ENCODE peak calls at places on chromosomes 16 and 17, in six cellular contexts. P is heart left ventricle, Y is cardiac fibroblast, A is endodermal cell, E is heart right ventricle, M is left ventricle myocardium inferior. H is an unnamed sample.

GRCh38 chr17:80036715-80037477 is 454 bp downstream of the CCDC40 start:
- DNase-seq in A (peak), P (no peak), Y (peak), E (no peak), M (no peak), H (no peak)

GRCh38 chr16:4244881-4245280 is 3.0 kb upstream of the SRL start:
- DNase-seq in M (no peak), Y (no peak), A (peak), P (no peak), E (no peak), H (no peak)

GRCh38 chr17:62892870-62893338 is 73.1 kb upstream of the TANC2 start:
- DNase-seq in Y (peak), E (no peak), M (peak), A (peak), P (no peak), H (peak)

GRCh38 chr17:21089933-21090888 is 36.6 kb upstream of the DHRS7B start:
- DNase-seq in P (no peak), A (no peak), E (no peak), Y (no peak), M (no peak), H (no peak)

GRCh38 chr16:5449901-5450300 is 352.3 kb upstream of the EEF2KMT start:
- DNase-seq in E (no peak), Y (no peak), P (no peak), M (no peak), A (no peak), H (no peak)

GRCh38 chr17:42275527-42276358 is 448 bp downstream of the STAT5B start:
- DNase-seq in A (peak), P (no peak), M (no peak), Y (peak), E (no peak), H (no peak)

GRCh38 chr16:66085651-66086050 is 280.8 kb upstream of the CDH5 start:
- DNase-seq in P (no peak), E (no peak), A (no peak), M (no peak), Y (no peak), H (no peak)

GRCh38 chr17:17067277-17067676 is 25.0 kb downstream of the MPRIP start:
- DNase-seq in E (no peak), P (no peak), M (no peak), Y (peak), A (no peak), H (no peak)

GRCh38 chr17:48603959-48604769 is 622 bp downstream of the HOXB6 start:
- DNase-seq in A (peak), Y (no peak), P (no peak), M (no peak), E (no peak), H (no peak)

GRCh38 chr17:76585649-76586593 is at the start of gene ST6GALNAC2:
- DNase-seq in P (peak), A (peak), M (peak), E (peak), Y (peak), H (peak)

GRCh38 chr17:48181653-48182052 is 74.1 kb downstream of the SNX11 start:
- DNase-seq in A (peak), M (no peak), E (no peak), Y (peak), P (no peak), H (no peak)

GRCh38 chr17:64448665-64449512 is at the start of gene MILR1:
- DNase-seq in E (no peak), P (no peak), Y (peak), M (no peak), A (no peak), H (no peak)

GRCh38 chr16:1687427-1688316 is 9.6 kb downstream of the JPT2 start:
- DNase-seq in E (no peak), M (no peak), P (no peak), Y (no peak), A (no peak), H (no peak)

GRCh38 chr16:22386976-22387375 is 12.6 kb upstream of the CDR2 start:
- DNase-seq in E (no peak), P (no peak), A (no peak), M (no peak), Y (peak), H (peak)

GRCh38 chr17:17044846-17045561 is 2.7 kb downstream of the MPRIP start:
- DNase-seq in M (no peak), P (no peak), Y (peak), E (no peak), A (peak), H (no peak)

GRCh38 chr17:6599364-6599763 is 41.1 kb downstream of the KIAA0753 start:
- DNase-seq in M (no peak), A (no peak), E (no peak), P (no peak), Y (no peak), H (no peak)

GRCh38 chr16:88732172-88732960 is 26.1 kb downstream of the CTU2 start:
- DNase-seq in E (no peak), P (no peak), M (no peak), A (no peak), Y (no peak), H (no peak)

GRCh38 chr17:2814499-2815341 is 18.5 kb downstream of the RAP1GAP2 start:
- DNase-seq in A (peak), Y (no peak), M (no peak), P (no peak), E (no peak), H (no peak)

GRCh38 chr16:57758331-57759117 is 23.0 kb downstream of the KATNB1 start:
- DNase-seq in M (no peak), E (no peak), P (peak), Y (no peak), A (no peak), H (no peak)

GRCh38 chr16:29877266-29877961 is 14.4 kb upstream of the CDIPT start:
- DNase-seq in Y (peak), M (no peak), E (no peak), P (no peak), A (peak), H (no peak)

GRCh38 chr17:17350491-17351355 is 47.5 kb downstream of the NT5M start:
- DNase-seq in A (peak), Y (no peak), P (peak), E (no peak), M (no peak), H (no peak)

GRCh38 chr17:76701471-76701967 is 9.2 kb downstream of the MXRA7 start:
- DNase-seq in Y (no peak), E (no peak), A (no peak), P (no peak), M (no peak), H (no peak)

GRCh38 chr16:7513429-7513828 is 180.8 kb downstream of the RBFOX1 start:
- DNase-seq in E (no peak), M (no peak), Y (no peak), A (peak), P (no peak), H (no peak)
- TF ChIP-seq CTCF in E (peak), M (no peak), Y (no peak), A (peak), P (no peak), H (no peak)

DNA sequence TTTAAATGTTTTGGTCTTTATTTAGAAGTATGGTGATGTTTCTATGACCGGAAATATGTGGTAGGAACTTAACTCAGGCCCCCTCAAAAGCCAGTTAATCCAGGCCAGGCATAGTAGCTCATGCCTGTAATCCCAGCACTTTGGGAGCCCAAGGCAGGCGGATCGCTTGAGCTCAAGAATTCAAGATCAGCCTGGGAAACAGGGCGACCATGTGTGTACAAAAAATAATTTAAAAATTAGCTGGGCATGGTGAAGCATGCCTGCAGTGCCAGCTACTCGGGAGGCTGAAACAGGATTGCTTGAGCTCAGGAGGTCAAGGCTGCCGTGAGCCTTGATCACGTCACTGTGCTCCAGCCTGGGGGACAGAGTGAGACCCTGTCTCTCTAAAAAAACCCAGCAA is 10.3 kb downstream of the RSL1D1 start:
- DNase-seq in P (no peak), Y (no peak), A (no peak), E (no peak), M (no peak), H (no peak)
- TF ChIP-seq CTCF in P (no peak), Y (no peak), A (no peak), E (no peak), M (no peak), H (no peak)

DNA sequence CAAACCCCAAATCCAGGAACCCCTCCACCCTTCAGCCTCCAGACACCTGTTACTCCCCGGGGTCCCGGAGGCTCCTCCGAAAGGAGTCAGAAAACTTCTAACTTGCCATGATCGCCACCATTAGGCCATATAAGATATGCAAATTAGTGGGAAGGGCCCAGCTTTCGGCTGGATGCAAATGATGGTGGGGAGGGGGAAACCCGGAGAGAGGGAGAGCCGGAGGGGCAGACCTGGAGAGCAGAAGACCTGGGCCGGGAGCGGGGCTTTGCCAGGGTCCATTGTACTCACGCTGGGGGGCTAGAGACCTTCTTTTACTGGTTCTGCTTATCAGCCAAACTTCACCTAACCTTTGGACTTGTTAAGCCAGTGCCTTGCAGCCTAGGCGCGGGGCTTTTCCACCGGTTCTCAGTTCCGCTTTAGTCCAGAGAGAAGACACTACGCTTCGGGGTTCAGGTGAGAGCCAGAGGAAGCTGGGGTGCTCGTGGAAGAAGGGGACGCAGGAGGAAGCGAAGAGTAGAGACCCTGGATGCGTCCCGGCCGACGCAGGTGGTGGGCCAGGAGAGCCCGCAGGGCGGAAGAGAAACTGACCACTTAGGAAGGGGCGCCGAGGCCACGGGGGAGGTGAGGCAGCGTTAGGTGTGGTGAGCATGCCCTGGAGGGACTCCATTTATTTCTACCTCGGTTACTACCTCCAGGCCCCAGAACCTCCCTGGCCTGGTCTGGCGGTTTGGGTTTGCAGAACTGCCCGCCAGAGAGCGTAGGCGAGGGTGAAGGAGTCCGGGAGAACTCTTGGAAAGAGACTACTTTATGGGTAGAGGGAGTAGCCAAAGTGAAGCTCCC is at the start of gene HNF1B:
- DNase-seq in M (no peak), A (peak), E (no peak), P (no peak), Y (no peak), H (peak)
- TF ChIP-seq CTCF in M (no peak), A (peak), E (no peak), P (no peak), Y (no peak), H (peak)

GRCh38 chr17:53122966-53123365 is 699.8 kb upstream of the KIF2B start:
- DNase-seq in Y (no peak), A (no peak), P (no peak), E (no peak), M (no peak), H (no peak)

GRCh38 chr17:53119773-53120172 is 703.0 kb upstream of the KIF2B start:
- DNase-seq in E (no peak), P (no peak), Y (no peak), A (no peak), M (no peak), H (no peak)

GRCh38 chr17:53118948-53119347 is 703.8 kb upstream of the KIF2B start:
- DNase-seq in M (no peak), P (no peak), Y (no peak), A (no peak), E (no peak), H (no peak)
- TF ChIP-seq CTCF in M (no peak), P (no peak), Y (no peak), A (no peak), E (no peak), H (no peak)

GRCh38 chr17:29243792-29244191 is 2.9 kb upstream of the CRYBA1 start:
- DNase-seq in P (no peak), Y (no peak), E (no peak), M (no peak), A (peak), H (no peak)
- TF ChIP-seq CTCF in P (no peak), Y (peak), E (peak), M (peak), A (peak), H (peak)

H was measured in prostate gland.